ENCODE peak calls at places on chromosome 6, in four cellular contexts. L is A549, E is GM23338, B is mesothelial cell of epicardium. X is an unnamed sample.

GRCh38 chr6:159683722-159684304 is 9.2 kb downstream of the SOD2 start:
- DNase-seq in L (no peak), E (no peak), B (no peak), X (no peak)

GRCh38 chr6:144912474-144912873 is 627.3 kb downstream of the UTRN start:
- DNase-seq in L (no peak), E (peak), B (no peak), X (no peak)

GRCh38 chr6:168118935-168119334 is 39.9 kb upstream of the FRMD1 start:
- DNase-seq in L (no peak), E (no peak), B (no peak), X (peak)

GRCh38 chr6:67642582-67642981 is 992.5 kb upstream of the ADGRB3 start:
- DNase-seq in L (no peak), E (no peak), B (no peak), X (no peak)

GRCh38 chr6:147506704-147507114 is 1.8 kb upstream of the SAMD5 start:
- DNase-seq in L (peak), E (peak), B (peak), X (peak)

GRCh38 chr6:170346649-170347048 is 40.1 kb downstream of the FAM120B start:
- DNase-seq in L (no peak), E (no peak), B (no peak), X (no peak)

GRCh38 chr6:19806971-19807396 is 30.2 kb upstream of the ID4 start:
- DNase-seq in L (no peak), E (no peak), B (no peak), X (no peak)

GRCh38 chr6:6825153-6825847 is 236.8 kb downstream of the LY86 start:
- DNase-seq in L (no peak), E (no peak), B (no peak), X (no peak)

GRCh38 chr6:273441-274111 is 18.7 kb upstream of the DUSP22 start:
- DNase-seq in L (no peak), E (no peak), B (no peak), X (no peak)

GRCh38 chr6:69825904-69826303 is 29.1 kb upstream of the LMBRD1 start:
- DNase-seq in L (no peak), E (no peak), B (no peak), X (no peak)

GRCh38 chr6:137488736-137489409 is 5.3 kb downstream of the OLIG3 start:
- DNase-seq in L (no peak), E (peak), B (no peak), X (no peak)

GRCh38 chr6:3987576-3987975 is 91.4 kb downstream of the FAM217A start:
- DNase-seq in L (no peak), E (no peak), B (no peak), X (no peak)

GRCh38 chr6:157386454-157386853 is 5.5 kb downstream of the ZDHHC14 start:
- DNase-seq in L (no peak), E (no peak), B (no peak), X (no peak)

GRCh38 chr6:148700047-148700712 is 46.6 kb upstream of the UST start:
- DNase-seq in L (no peak), E (no peak), B (no peak), X (no peak)

GRCh38 chr6:145245119-145245518 is 490.2 kb downstream of the EPM2A start:
- DNase-seq in L (no peak), E (no peak), B (no peak), X (no peak)

GRCh38 chr6:129673758-129674157 is 36.2 kb downstream of the ARHGAP18 start:
- DNase-seq in L (no peak), E (no peak), B (no peak), X (no peak)

GRCh38 chr6:129672345-129672691 is 37.7 kb downstream of the ARHGAP18 start:
- DNase-seq in L (no peak), E (no peak), B (no peak), X (no peak)

GRCh38 chr6:129672883-129673631 is 36.9 kb downstream of the ARHGAP18 start:
- DNase-seq in L (no peak), E (no peak), B (no peak), X (no peak)

GRCh38 chr6:129670634-129671033 is 39.3 kb downstream of the ARHGAP18 start:
- DNase-seq in L (no peak), E (no peak), B (no peak), X (no peak)

GRCh38 chr6:129671442-129672344 is 38.3 kb downstream of the ARHGAP18 start:
- DNase-seq in L (no peak), E (peak), B (no peak), X (no peak)
- TF ChIP-seq CTCF in L (no peak), E (peak), B (no peak), X (no peak)

GRCh38 chr6:79650943-79651342 is 19.8 kb downstream of the SH3BGRL2 start:
- DNase-seq in L (no peak), E (no peak), B (no peak), X (no peak)

GRCh38 chr6:79649016-79649415 is 17.9 kb downstream of the SH3BGRL2 start:
- DNase-seq in L (no peak), E (no peak), B (no peak), X (no peak)

GRCh38 chr6:79648315-79648714 is 17.2 kb downstream of the SH3BGRL2 start:
- DNase-seq in L (no peak), E (no peak), B (no peak), X (no peak)

GRCh38 chr6:79647756-79648155 is 16.6 kb downstream of the SH3BGRL2 start:
- DNase-seq in L (no peak), E (no peak), B (no peak), X (no peak)

GRCh38 chr6:79646006-79646405 is 14.9 kb downstream of the SH3BGRL2 start:
- DNase-seq in L (no peak), E (peak), B (no peak), X (no peak)
- TF ChIP-seq CTCF in L (no peak), E (peak), B (peak), X (no peak)

GRCh38 chr6:97963148-97963680 is 680.2 kb upstream of the MMS22L start:
- DNase-seq in L (no peak), E (no peak), B (no peak), X (no peak)

GRCh38 chr6:97958143-97958542 is 675.1 kb upstream of the MMS22L start:
- DNase-seq in L (no peak), E (peak), B (no peak), X (no peak)
- TF ChIP-seq CTCF in L (no peak), E (no peak), B (no peak), X (no peak)

GRCh38 chr6:132445201-132445951 is 44.1 kb upstream of the MOXD1 start:
- DNase-seq in L (peak), E (peak), B (no peak), X (no peak)
- TF ChIP-seq CTCF in L (no peak), E (no peak), B (no peak), X (no peak)

GRCh38 chr6:51934098-51934497 is 153.3 kb downstream of the PKHD1 start:
- DNase-seq in L (peak), E (peak), B (no peak), X (no peak)
- TF ChIP-seq CTCF in L (no peak), E (peak), B (peak), X (peak)

DNA sequence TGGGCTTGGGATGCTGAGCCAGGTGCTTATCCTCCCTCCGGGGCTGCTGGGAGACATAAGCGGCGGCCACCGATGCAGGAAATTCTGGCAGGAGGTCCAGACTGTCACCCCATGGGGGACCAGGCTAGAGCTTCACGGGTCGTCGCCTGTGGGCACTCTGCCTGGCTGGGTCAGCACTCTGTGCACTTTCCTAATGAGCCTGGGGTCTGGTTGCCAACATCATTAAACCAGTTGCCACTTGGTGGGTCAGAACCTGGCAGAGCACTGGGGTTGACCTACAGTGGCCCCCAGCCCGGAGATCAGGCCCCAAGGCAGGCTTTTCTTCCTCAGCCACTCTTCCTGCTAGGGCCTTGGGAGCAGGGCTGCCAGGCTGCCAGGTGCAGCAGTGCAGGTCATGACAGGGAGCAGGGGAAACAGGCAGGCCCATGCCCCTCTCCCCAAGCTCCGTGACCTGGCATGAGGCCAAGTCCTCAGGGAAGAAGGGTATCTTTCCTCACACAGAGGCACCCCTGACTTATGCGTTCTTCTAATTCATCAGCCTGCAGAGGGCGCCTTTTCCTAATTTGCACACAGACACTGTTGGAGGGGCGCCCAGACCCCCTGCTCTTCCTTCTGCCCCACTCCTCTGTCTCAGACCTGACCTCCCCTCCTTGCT is 154.5 kb upstream of the MLN start:
- DNase-seq in L (no peak), E (peak), B (no peak), X (no peak)
- TF ChIP-seq CTCF in L (peak), E (peak), B (no peak), X (peak)

GRCh38 chr6:141445928-141446628 is 686.6 kb upstream of the GJE1 start:
- DNase-seq in L (no peak), E (peak), B (no peak), X (no peak)

GRCh38 chr6:141443032-141443431 is 689.7 kb upstream of the GJE1 start:
- DNase-seq in L (no peak), E (no peak), B (no peak), X (no peak)

GRCh38 chr6:141437685-141438084 is 695.0 kb upstream of the GJE1 start:
- DNase-seq in L (no peak), E (no peak), B (no peak), X (no peak)

GRCh38 chr6:141443668-141444067 is 689.1 kb upstream of the GJE1 start:
- DNase-seq in L (no peak), E (no peak), B (no peak), X (no peak)
- TF ChIP-seq CTCF in L (no peak), E (no peak), B (no peak), X (no peak)

X was measured in type B pancreatic cell.